ENCODE peak calls at places on chromosomes 11 and 22, in five cellular contexts. H, C, M, A and Q are unnamed samples.

GRCh38 chr11:70423523-70424505 is 25.5 kb downstream of the CTTN start:
- DNase-seq in H (peak; percentile 66), C (no peak), M (peak; percentile 50), A (peak; percentile 44), Q (peak; percentile 41)

GRCh38 chr22:29359469-29359868 is 28.9 kb downstream of the AP1B1 start:
- DNase-seq in H (peak; percentile 20), C (peak; percentile 28), M (peak; percentile 50), A (no peak), Q (peak; percentile 77)

GRCh38 chr22:47030881-47031627 is 268.6 kb downstream of the TBC1D22A start:
- DNase-seq in H (no peak), C (no peak), M (no peak), A (no peak), Q (no peak)

GRCh38 chr22:25972397-25972796 is 196.9 kb upstream of the SEZ6L start:
- DNase-seq in H (no peak), C (no peak), M (no peak), A (no peak), Q (peak; percentile 15)

GRCh38 chr22:27419473-27419872 is 382.1 kb downstream of the MN1 start:
- DNase-seq in H (no peak), C (no peak), M (no peak), A (no peak), Q (no peak)

GRCh38 chr11:106121570-106122320 is 44.3 kb downstream of the AASDHPPT start:
- DNase-seq in H (no peak), C (peak; percentile 1), M (no peak), A (no peak), Q (no peak)

GRCh38 chr11:68610452-68611116 is 73.8 kb upstream of the GAL start:
- DNase-seq in H (no peak), C (no peak), M (no peak), A (no peak), Q (peak; percentile 38)

GRCh38 chr11:134365011-134365925 is 33.5 kb downstream of the GLB1L2 start:
- DNase-seq in H (no peak), C (no peak), M (no peak), A (no peak), Q (no peak)

GRCh38 chr11:67616431-67617242 is 9.9 kb downstream of the NDUFV1 start:
- DNase-seq in H (no peak), C (no peak), M (no peak), A (no peak), Q (no peak)

GRCh38 chr11:85723088-85723487 is 37.1 kb upstream of the CCDC89 start:
- DNase-seq in H (no peak), C (no peak), M (no peak), A (no peak), Q (no peak)

GRCh38 chr11:121655481-121656332 is 202.9 kb upstream of the SORL1-AS1 start:
- DNase-seq in H (peak; percentile 81), C (peak; percentile 72), M (peak; percentile 69), A (peak; percentile 25), Q (peak; percentile 91)

GRCh38 chr11:88806410-88806809 is 259.4 kb downstream of the GRM5 start:
- DNase-seq in H (no peak), C (no peak), M (no peak), A (no peak), Q (no peak)

GRCh38 chr11:103633037-103633788 is 403.2 kb upstream of the DDI1 start:
- DNase-seq in H (no peak), C (no peak), M (no peak), A (no peak), Q (peak; percentile 64)

GRCh38 chr11:117443269-117444186 is 115.9 kb downstream of the CEP164 start:
- DNase-seq in H (peak; percentile 75), C (peak; percentile 43), M (peak; percentile 40), A (no peak), Q (peak; percentile 87)

GRCh38 chr11:1479678-1480118 is 6.9 kb downstream of the MOB2 start:
- DNase-seq in H (no peak), C (no peak), M (no peak), A (no peak), Q (no peak)
- H3K27ac ChIP-seq in H (no peak overlapping the region), C (no peak overlapping the region), M (no peak overlapping the region), A (no peak overlapping the region), Q (no peak overlapping the region)

GRCh38 chr11:10322401-10322800 is 17.5 kb downstream of the ADM start:
- DNase-seq in H (no peak), C (no peak), M (no peak), A (no peak), Q (no peak)

GRCh38 chr11:10323793-10324170 is 18.9 kb downstream of the ADM start:
- DNase-seq in H (no peak), C (no peak), M (no peak), A (no peak), Q (no peak)

GRCh38 chr11:10324474-10324873 is 19.6 kb downstream of the ADM start:
- DNase-seq in H (no peak), C (no peak), M (no peak), A (no peak), Q (no peak)

GRCh38 chr11:10325398-10326079 is 20.7 kb downstream of the ADM start:
- DNase-seq in H (no peak), C (no peak), M (no peak), A (no peak), Q (no peak)

DNA sequence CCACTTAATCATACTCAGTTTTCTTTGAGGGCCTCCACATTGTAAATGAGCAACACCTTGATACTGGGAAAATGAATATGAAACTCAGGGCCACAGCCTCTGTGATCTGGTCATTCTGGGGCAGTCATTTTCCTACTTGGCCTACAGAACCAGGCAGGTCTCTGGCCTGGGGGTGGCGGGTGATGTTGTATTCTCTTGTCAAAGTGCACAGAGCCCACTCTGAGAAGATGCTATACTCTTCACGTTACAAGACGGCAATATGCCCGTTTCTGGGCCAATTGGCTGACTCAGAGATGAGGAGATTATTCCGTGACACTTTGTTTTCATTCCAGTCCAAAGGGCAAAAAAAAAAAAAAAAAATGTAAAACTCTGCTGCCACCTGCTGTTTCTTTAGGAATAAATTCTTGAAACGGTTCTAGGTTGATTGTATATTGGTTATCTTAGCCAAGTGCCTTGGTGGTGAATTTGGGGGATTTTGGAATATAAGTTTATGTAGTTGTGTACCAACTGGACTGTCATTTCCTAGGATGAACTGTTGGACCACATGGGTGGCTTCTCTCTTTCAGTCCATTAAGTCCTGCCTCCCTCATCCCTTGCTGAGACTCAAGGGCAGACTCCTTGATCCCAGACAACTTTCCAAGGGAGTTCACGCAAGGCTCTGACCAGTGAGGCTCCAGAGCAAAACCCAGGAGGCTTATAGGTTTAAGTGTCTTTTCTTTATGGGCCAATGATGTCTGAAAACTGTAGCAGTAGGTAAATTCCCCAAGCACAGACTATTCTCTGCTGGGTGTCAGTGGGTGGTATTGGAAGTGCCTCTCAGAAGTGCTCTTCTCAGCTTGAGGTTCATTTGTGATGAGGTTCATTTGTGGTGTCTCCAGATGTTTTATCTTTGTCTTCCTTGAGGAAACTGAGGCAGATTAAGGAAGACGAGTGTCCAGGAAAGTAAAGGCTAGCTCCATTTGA is 18.2 kb downstream of the ADM start:
- DNase-seq in H (peak; percentile 64), C (peak; percentile 65), M (peak; percentile 84), A (no peak), Q (peak; percentile 74)
- TF ChIP-seq JUNB in H (no peak), C (peak; percentile 38), M (no peak), A (no peak), Q (no peak)

DNA sequence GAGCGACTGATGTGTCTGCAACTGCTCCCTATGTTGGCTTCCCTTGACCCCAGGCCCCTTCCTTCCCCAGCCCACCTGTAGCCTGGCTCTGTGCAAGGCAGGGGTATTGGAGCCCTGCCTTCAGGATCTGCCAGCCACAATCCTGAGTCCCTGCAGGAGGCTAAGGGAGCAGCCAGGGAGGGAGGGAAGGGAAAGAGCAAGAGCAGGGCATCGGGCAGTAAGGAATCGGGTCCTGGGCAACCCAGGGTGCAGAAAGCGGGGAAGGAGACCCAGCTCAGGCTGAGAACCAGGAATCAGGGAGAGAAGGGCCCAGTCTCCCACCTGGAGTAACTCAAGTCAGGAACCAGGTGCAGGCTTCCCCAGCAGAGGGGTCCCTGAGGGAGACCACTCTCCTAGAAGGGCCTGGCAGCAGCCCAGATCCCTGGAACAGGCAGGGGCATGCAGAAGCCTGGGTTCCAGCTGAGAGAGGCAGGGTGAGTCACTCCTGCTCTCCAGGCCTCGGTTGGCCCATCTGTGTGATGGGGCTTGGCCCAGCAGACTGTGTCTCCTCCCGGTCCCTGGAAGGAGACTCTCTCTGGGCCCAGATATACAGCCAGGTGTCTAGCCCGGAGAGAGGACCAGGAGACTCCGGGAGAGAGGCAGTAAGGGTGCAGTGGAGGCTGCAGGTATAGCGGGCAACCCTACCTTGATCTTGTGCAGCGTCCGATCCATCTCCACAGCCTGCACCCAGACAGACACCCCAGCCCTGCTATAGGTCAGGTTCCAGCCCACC is 13.4 kb downstream of the STARD10 start:
- DNase-seq in H (no peak), C (no peak), M (no peak), A (no peak), Q (no peak)
- H3K27ac ChIP-seq in H (no peak overlapping the region), C (no peak overlapping the region), M (peak overlapping the region; percentile 70), A (no peak overlapping the region), Q (no peak overlapping the region)

GRCh38 chr11:29957406-29957805 is 59.4 kb downstream of the KCNA4 start:
- DNase-seq in H (no peak), C (no peak), M (no peak), A (no peak), Q (peak; percentile 13)

GRCh38 chr11:29963796-29964195 is 53.0 kb downstream of the KCNA4 start:
- DNase-seq in H (no peak), C (no peak), M (no peak), A (no peak), Q (no peak)

GRCh38 chr11:29963068-29963467 is 53.8 kb downstream of the KCNA4 start:
- DNase-seq in H (no peak), C (no peak), M (no peak), A (no peak), Q (no peak)

GRCh38 chr11:29959488-29959887 is 57.3 kb downstream of the KCNA4 start:
- DNase-seq in H (no peak), C (no peak), M (no peak), A (no peak), Q (peak; percentile 13)

GRCh38 chr11:29962243-29962642 is 54.6 kb downstream of the KCNA4 start:
- DNase-seq in H (no peak), C (no peak), M (no peak), A (no peak), Q (peak; percentile 87)
- TF ChIP-seq JUNB in H (no peak), C (no peak), M (no peak), A (no peak), Q (no peak)

DNA sequence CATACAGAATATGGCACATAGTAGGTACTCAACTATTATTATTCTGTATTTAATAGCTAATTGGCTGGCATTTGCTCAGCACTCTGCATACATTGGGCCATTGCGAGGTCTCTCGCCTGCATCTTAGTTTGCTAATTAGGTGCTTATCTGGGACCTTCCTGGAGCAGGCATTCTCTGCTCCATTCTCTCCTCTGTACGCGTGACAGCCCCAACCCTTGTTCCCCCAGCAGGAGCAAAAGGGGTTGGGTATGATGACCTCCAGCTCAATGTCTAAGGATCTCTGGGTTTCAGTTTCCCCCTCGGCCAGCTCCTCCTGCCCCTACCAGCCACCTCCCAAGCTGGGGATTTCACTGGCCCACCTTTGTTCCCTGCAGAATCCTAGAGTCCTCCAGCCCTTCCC is 9.7 kb upstream of the LGALS2 start:
- DNase-seq in H (no peak), C (no peak), M (no peak), A (no peak), Q (no peak)
- H3K27ac ChIP-seq in H (no peak overlapping the region), C (no peak overlapping the region), M (no peak overlapping the region), A (peak overlapping the region; percentile 65), Q (no peak overlapping the region)